ENCODE peak calls at places on chromosome 19, in eight cellular contexts. H, C, G, M, X, I, L and F are unnamed samples.

GRCh38 chr19:57171551-57172081 is 4.3 kb upstream of the DUXA start:
- DNase-seq in H (peak; percentile 35), C (peak; percentile 19), G (peak; percentile 72), M (peak; percentile 48), X (no peak), I (peak; percentile 56), L (no peak), F (no peak)

GRCh38 chr19:52748336-52748950 is 13.6 kb upstream of the ZNF611 start:
- DNase-seq in H (peak; percentile 45), C (peak; percentile 38), G (peak; percentile 85), M (no peak), X (no peak), I (no peak), L (no peak), F (peak; percentile 10)

GRCh38 chr19:50465986-50466771 is 10.1 kb upstream of the EMC10 start:
- DNase-seq in H (no peak), C (no peak), G (peak; percentile 88), M (no peak), X (peak; percentile 85), I (no peak), L (no peak), F (no peak)

GRCh38 chr19:31530781-31531180 is 181.5 kb upstream of the TSHZ3 start:
- DNase-seq in H (no peak), C (no peak), G (no peak), M (no peak), X (no peak), I (no peak), L (no peak), F (no peak)

GRCh38 chr19:48982280-48982679 is 10.8 kb downstream of the GYS1 start:
- DNase-seq in H (no peak), C (no peak), G (peak; percentile 78), M (no peak), X (no peak), I (no peak), L (no peak), F (no peak)

GRCh38 chr19:2330632-2331284 is 2.3 kb downstream of the SPPL2B start:
- DNase-seq in H (no peak), C (no peak), G (no peak), M (peak; percentile 78), X (no peak), I (no peak), L (no peak), F (no peak)

GRCh38 chr19:52679598-52679997 is 41.4 kb upstream of the ZNF83 start:
- DNase-seq in H (no peak), C (no peak), G (no peak), M (no peak), X (no peak), I (no peak), L (no peak), F (no peak)

GRCh38 chr19:737591-738093 is 13.3 kb upstream of the MISP start:
- DNase-seq in H (peak; percentile 9), C (no peak), G (peak; percentile 87), M (no peak), X (no peak), I (no peak), L (no peak), F (no peak)

DNA sequence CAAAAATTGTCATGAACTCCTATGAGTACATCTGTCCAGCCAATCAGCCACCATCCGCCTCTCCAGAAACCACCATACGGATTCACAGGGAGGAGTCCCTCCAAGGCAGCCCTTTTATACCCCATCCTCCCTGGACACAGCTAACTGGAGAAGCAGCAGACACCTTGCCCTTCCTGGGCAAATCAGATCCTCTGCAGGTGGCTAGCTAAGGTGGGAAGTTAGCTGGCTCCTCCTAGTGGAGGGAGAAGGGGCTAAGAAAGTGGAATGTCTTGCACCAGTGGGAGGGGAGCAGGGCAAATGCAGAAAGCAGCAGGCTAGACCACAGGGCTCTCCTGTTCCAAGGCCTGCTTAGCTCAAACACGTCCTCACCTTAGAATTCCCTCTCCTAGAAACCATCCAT is 46.2 kb upstream of the UQCRFS1 start:
- DNase-seq in H (no peak), C (no peak), G (peak; percentile 32), M (no peak), X (no peak), I (no peak), L (no peak), F (no peak)
- TF ChIP-seq CTCF in H (peak; percentile 32), C (no peak), G (peak; percentile 51), M (no peak), X (no peak), I (no peak), L (no peak), F (peak; percentile 16)

DNA sequence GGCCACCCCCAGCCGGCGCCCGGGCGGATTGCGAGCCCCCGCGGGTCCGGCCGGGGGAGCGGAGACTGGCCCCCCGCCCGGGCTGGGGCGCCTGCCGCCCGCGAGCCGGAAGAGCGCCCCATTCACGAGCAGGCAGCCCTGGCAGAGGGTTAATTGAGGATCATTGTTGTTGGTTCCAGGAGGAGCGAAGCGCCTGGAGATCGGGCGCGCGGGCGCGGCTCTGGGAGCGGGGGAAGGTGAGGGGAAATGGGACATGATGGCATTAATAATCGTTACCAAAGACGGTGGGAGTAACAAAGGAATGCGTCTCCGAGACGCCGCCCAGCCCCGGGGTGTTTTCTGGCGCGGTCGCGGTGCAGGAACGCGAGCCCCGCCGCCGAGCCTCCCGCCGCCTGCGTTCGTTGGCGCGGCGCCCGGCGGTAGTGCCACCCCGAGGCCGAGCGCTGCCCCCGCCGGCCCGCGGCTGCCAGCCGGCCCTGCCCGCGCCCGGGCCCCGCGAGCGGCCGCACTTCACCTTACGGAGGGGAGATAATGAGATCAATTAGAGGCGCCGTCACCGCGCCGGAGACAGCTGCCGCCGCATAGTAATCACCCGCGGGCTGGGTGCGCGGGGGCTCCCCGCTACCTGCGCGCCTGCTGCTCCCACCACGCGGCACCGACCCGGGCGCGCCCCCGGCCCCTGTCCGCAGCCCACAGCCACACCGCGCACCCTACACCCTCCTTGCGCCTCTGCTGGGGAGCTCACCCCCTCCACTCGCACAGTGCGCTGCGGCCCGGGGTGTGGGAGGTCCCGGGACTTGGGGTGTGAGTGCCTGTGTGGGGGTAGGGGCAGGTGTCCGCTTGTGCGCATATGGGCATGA is 2.8 kb downstream of the ZNF536 start:
- DNase-seq in H (no peak), C (no peak), G (peak; percentile 70), M (no peak), X (no peak), I (no peak), L (no peak), F (no peak)
- TF ChIP-seq CTCF in H (no peak), C (no peak), G (no peak), M (no peak), X (no peak), I (no peak), L (no peak), F (no peak)

GRCh38 chr19:3468211-3468610 is 12.1 kb downstream of the SMIM24 start:
- DNase-seq in H (no peak), C (no peak), G (no peak), M (no peak), X (no peak), I (no peak), L (no peak), F (no peak)

GRCh38 chr19:3470500-3471128 is 9.7 kb downstream of the SMIM24 start:
- DNase-seq in H (peak; percentile 13), C (no peak), G (no peak), M (no peak), X (no peak), I (no peak), L (no peak), F (no peak)

GRCh38 chr19:3471954-3472655 is 8.2 kb downstream of the SMIM24 start:
- DNase-seq in H (no peak), C (no peak), G (no peak), M (no peak), X (peak; percentile 77), I (peak; percentile 42), L (no peak), F (no peak)

GRCh38 chr19:3467437-3468198 is 12.7 kb downstream of the SMIM24 start:
- DNase-seq in H (no peak), C (no peak), G (no peak), M (no peak), X (no peak), I (no peak), L (no peak), F (no peak)

DNA sequence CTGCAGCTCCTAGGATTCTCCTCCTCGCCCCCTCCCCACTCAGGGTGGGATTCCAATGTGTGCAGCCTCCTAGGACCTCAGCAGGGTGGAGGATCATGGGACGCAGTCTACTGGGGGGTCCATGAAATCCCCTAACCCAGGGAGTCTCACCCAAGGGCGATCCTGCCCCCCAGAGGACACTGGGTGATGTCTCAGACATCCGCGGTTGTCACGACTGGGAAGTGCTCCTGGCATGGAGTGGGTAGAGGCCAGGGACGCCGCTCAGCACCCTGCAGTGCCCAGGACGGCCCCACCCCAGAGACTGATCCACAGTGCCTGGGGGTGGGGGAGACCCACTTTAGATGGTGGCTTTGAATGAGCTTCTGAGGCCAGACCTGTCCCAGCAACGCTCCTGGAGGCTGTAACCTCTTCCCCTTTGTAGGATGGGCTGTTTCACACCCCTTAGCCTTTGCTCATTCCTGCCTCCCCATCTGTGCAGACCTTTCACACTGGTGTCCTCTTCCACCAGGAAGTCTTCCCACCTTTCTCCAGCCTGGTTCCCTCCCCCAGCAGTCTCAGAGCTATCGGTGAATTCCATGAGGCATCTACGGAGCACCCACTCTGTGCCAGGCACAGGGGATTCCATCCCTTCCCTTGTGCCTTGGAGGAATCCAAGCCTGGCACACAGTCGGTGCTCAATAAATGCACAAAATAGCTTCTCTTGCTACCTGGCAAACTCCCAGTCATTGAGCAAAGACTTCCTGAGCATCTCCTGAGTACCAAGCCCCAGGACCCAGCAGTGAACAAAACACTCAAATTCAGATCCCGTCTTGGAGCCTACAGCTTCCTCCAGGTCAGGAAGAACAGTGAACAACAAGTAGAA is 10.5 kb downstream of the SMIM24 start:
- DNase-seq in H (no peak), C (no peak), G (no peak), M (no peak), X (peak; percentile 62), I (no peak), L (no peak), F (no peak)
- TF ChIP-seq CTCF in H (peak; percentile 15), C (no peak), G (peak; percentile 49), M (no peak), X (no peak), I (no peak), L (no peak), F (no peak)

GRCh38 chr19:41811036-41811435 is 14.6 kb downstream of the CEACAM3 start:
- DNase-seq in H (no peak), C (no peak), G (no peak), M (peak; percentile 49), X (no peak), I (peak; percentile 39), L (no peak), F (no peak)

GRCh38 chr19:41810301-41810700 is 13.9 kb downstream of the CEACAM3 start:
- DNase-seq in H (no peak), C (no peak), G (no peak), M (no peak), X (no peak), I (no peak), L (no peak), F (no peak)

GRCh38 chr19:41807176-41807575 is 10.8 kb downstream of the CEACAM3 start:
- DNase-seq in H (no peak), C (no peak), G (no peak), M (no peak), X (no peak), I (no peak), L (no peak), F (no peak)

GRCh38 chr19:41811981-41812380 is 15.6 kb downstream of the CEACAM3 start:
- DNase-seq in H (no peak), C (no peak), G (no peak), M (no peak), X (peak; percentile 44), I (no peak), L (no peak), F (no peak)

DNA sequence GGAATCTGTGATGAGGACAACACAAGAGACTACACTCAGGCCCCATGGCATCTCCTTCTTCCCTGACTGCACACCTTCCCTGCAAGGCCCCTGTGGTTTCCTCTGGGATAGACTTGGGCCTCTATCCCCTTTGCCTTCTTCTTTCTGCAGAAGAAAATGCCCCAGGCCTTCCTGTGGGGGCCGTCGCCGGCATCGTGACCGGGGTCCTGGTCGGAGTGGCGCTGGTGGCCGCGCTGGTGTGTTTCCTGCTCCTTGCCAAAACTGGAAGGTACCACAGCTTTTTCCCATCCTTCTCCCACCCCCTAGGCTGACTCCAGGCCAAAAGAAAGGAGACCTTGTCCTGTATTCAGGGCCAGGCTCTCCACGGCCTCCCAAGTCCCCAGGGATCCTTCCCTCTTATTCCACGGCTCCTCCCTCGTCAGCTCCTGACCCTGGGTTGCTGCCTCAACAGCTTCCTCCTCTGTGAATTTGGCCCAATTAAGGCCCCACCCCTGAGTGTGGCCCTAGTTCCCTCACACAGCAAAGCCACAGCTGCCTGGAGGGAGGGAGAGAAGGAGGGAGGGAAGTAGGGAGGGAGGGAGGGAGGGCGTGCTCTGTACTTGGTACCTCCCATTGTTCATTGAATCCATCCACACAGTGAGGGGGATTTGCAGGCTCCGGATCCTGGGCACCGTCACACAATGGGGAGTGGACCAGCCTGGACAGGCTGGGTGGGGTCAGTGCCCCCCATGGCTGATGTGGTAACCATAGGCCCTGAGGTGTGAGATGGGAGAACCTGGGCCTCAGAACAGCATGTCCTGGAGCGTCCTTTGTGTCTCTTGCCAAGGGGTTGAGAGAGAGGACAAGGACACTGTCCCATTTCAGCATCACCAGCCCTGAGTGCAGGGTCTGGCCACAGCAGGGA is 12.5 kb downstream of the CEACAM3 start:
- DNase-seq in H (no peak), C (no peak), G (no peak), M (peak; percentile 38), X (peak; percentile 65), I (peak; percentile 48), L (no peak), F (no peak)
- TF ChIP-seq CTCF in H (no peak), C (no peak), G (no peak), M (no peak), X (no peak), I (no peak), L (no peak), F (no peak)